ENCODE peak calls at places on chromosomes 2 and 18, in ten cellular contexts. X is neural crest cell; L is HTR-8/SVneo; Y is memory B cell; A is tibial artery; O is GM12891; F is heart left ventricle; H is globus pallidus; K is MV-4-11; T is effector memory CD4-positive, alpha-beta T cell. V is an unnamed sample.

GRCh38 chr18:59501876-59502221 is 142.8 kb upstream of the LMAN1 start:
- DNase-seq in A (no peak), F (no peak), O (no peak), H (no peak), T (no peak), X (no peak), Y (no peak), K (no peak), L (no peak), V (no peak)

GRCh38 chr2:26757873-26758789 is 6.0 kb upstream of the SLC35F6 start:
- DNase-seq in T (no peak), H (no peak), L (peak; percentile 41), F (no peak), K (peak; percentile 89), O (no peak), A (peak; percentile 54), Y (no peak), X (no peak), V (peak; percentile 61)

GRCh38 chr2:224951723-224952481 is 90.4 kb downstream of the DOCK10 start:
- DNase-seq in X (no peak), T (no peak), H (no peak), L (no peak), F (no peak), O (no peak), A (no peak), Y (no peak), K (peak; percentile 83), V (no peak)

GRCh38 chr2:38665854-38666577 is at the start of gene GALM:
- DNase-seq in L (peak; percentile 95), O (no peak), T (peak; percentile 34), H (peak; percentile 72), K (peak; percentile 89), X (peak; percentile 70), Y (peak; percentile 28), F (peak; percentile 86), A (peak; percentile 87), V (peak; percentile 85)

GRCh38 chr2:239548491-239548890 is 147.7 kb upstream of the HDAC4 start:
- DNase-seq in Y (no peak), K (no peak), T (no peak), A (no peak), O (no peak), H (no peak), X (no peak), L (no peak), F (no peak), V (no peak)

GRCh38 chr2:138818479-138818878 is 38.3 kb upstream of the NXPH2 start:
- DNase-seq in L (no peak), X (no peak), Y (no peak), K (no peak), T (no peak), A (no peak), O (no peak), F (no peak), H (no peak), V (peak; percentile 16)

GRCh38 chr2:11669454-11670291 is at the start of gene NTSR2:
- DNase-seq in L (no peak), H (peak; percentile 71), O (no peak), A (no peak), Y (no peak), K (no peak), X (peak; percentile 59), F (peak; percentile 54), T (no peak), V (no peak)

GRCh38 chr18:50286391-50287027 is 983 bp downstream of the CXXC1 start:
- DNase-seq in L (peak; percentile 19), X (no peak), K (peak; percentile 18), H (no peak), Y (no peak), A (no peak), T (no peak), O (no peak), F (no peak), V (no peak)

GRCh38 chr2:61220768-61221167 is 58.8 kb downstream of the C2orf74 start:
- DNase-seq in K (no peak), T (no peak), A (no peak), L (no peak), Y (no peak), F (no peak), H (no peak), O (no peak), X (no peak), V (no peak)